ENCODE peak calls at places on chromosomes 3 and 15, in ten cellular contexts. H is cardiac fibroblast; P is T-helper 2 cell; Z is NCI-H2171 treated with DMSO at 0.1 percent for 48 hours; K is A673; X is ascending aorta; V is activated T-cell treated with anti-CD3 and anti-CD28 coated beads, Interleukin-2, amount 50 U/mL, for 72 hours; Y is GM23338; A is fibroblast of lung; D is G401. O is an unnamed sample.

GRCh38 chr3:42117175-42118008 is 26.2 kb downstream of the TRAK1 start:
- DNase-seq in H (peak; percentile 55), P (no peak), Z (no peak), K (peak; percentile 40), X (no peak), V (no peak), Y (peak; percentile 79), A (peak; percentile 84), D (peak; percentile 83), O (peak; percentile 61)

GRCh38 chr3:71395927-71396695 is 187.4 kb downstream of the FOXP1 start:
- DNase-seq in H (peak; percentile 57), P (no peak), Z (no peak), K (no peak), X (no peak), V (no peak), Y (no peak), A (peak; percentile 67), D (no peak), O (no peak)

GRCh38 chr3:10286596-10287295 is 6.0 kb downstream of the GHRL start:
- DNase-seq in H (peak; percentile 54), P (no peak), Z (no peak), K (peak; percentile 86), X (no peak), V (no peak), Y (peak; percentile 56), A (peak; percentile 80), D (peak; percentile 93), O (peak; percentile 50)

GRCh38 chr15:79515628-79516027 is 83.5 kb downstream of the MINAR1 start:
- DNase-seq in H (no peak), P (no peak), Z (no peak), K (no peak), X (no peak), V (no peak), Y (no peak), A (no peak), D (no peak), O (no peak)

GRCh38 chr15:85164841-85165466 is 183.3 kb downstream of the PDE8A start:
- DNase-seq in H (no peak), P (no peak), Z (no peak), K (no peak), X (no peak), V (no peak), Y (peak; percentile 56), A (no peak), D (no peak), O (no peak)

GRCh38 chr3:66011098-66011655 is 27.5 kb downstream of the MAGI1 start:
- DNase-seq in H (no peak), P (no peak), Z (no peak), K (no peak), X (no peak), V (no peak), Y (peak; percentile 49), A (no peak), D (no peak), O (no peak)

GRCh38 chr3:192887701-192888100 is 30.0 kb downstream of the MB21D2 start:
- DNase-seq in H (no peak), P (no peak), Z (no peak), K (no peak), X (no peak), V (no peak), Y (peak; percentile 59), A (peak; percentile 34), D (no peak), O (no peak)

GRCh38 chr3:171390531-171390930 is 69.7 kb downstream of the TNIK start:
- DNase-seq in H (no peak), P (no peak), Z (no peak), K (no peak), X (no peak), V (no peak), Y (no peak), A (no peak), D (no peak), O (no peak)

GRCh38 chr3:48656061-48656840 is 6.4 kb downstream of the CELSR3 start:
- DNase-seq in H (peak; percentile 77), P (peak; percentile 61), Z (no peak), K (peak; percentile 79), X (peak; percentile 62), V (peak; percentile 92), Y (peak; percentile 96), A (peak; percentile 54), D (peak; percentile 46), O (peak; percentile 91)

GRCh38 chr3:118400886-118401285 is 633.8 kb downstream of the IGSF11 start:
- DNase-seq in H (no peak), P (no peak), Z (no peak), K (no peak), X (no peak), V (no peak), Y (no peak), A (no peak), D (no peak), O (no peak)

GRCh38 chr3:128011140-128011539 is 41.1 kb upstream of the SEC61A1 start:
- DNase-seq in H (peak; percentile 26), P (no peak), Z (peak; percentile 84), K (peak; percentile 65), X (no peak), V (peak; percentile 18), Y (peak; percentile 95), A (peak; percentile 29), D (peak; percentile 19), O (peak; percentile 35)

GRCh38 chr15:36907295-36907694 is 193.1 kb downstream of the MEIS2 start:
- DNase-seq in H (no peak), P (no peak), Z (no peak), K (no peak), X (no peak), V (no peak), Y (peak; percentile 60), A (no peak), D (no peak), O (no peak)

GRCh38 chr15:25892126-25892525 is 29.0 kb upstream of the ATP10A start:
- DNase-seq in H (no peak), P (no peak), Z (no peak), K (no peak), X (no peak), V (no peak), Y (no peak), A (peak; percentile 79), D (no peak), O (peak; percentile 41)

GRCh38 chr3:197713477-197713822 is 23.3 kb downstream of the RUBCN start:
- DNase-seq in H (no peak), P (no peak), Z (no peak), K (no peak), X (no peak), V (no peak), Y (no peak), A (no peak), D (no peak), O (no peak)

GRCh38 chr3:89571707-89572106 is 464.3 kb downstream of the EPHA3 start:
- DNase-seq in H (peak; percentile 59), P (no peak), Z (peak; percentile 30), K (no peak), X (no peak), V (no peak), Y (no peak), A (no peak), D (no peak), O (no peak)

GRCh38 chr3:128369881-128370642 is 96.6 kb downstream of the DNAJB8 start:
- DNase-seq in H (no peak), P (no peak), Z (peak; percentile 89), K (no peak), X (no peak), V (no peak), Y (peak; percentile 27), A (no peak), D (no peak), O (no peak)

GRCh38 chr3:143634427-143634826 is 213.8 kb downstream of the SLC9A9 start:
- DNase-seq in H (no peak), P (no peak), Z (no peak), K (no peak), X (no peak), V (no peak), Y (no peak), A (no peak), D (no peak), O (no peak)

GRCh38 chr3:183122257-183122932 is 23.1 kb upstream of the MCCC1 start:
- DNase-seq in H (peak; percentile 79), P (no peak), Z (peak; percentile 68), K (peak; percentile 69), X (no peak), V (no peak), Y (peak; percentile 73), A (peak; percentile 52), D (peak; percentile 69), O (peak; percentile 69)

GRCh38 chr15:40528801-40529200 is 36.0 kb downstream of the CCDC32 start:
- DNase-seq in H (no peak), P (no peak), Z (no peak), K (no peak), X (no peak), V (no peak), Y (no peak), A (no peak), D (no peak), O (no peak)

GRCh38 chr3:10389995-10390394 is 69.1 kb upstream of the SEC13 start:
- DNase-seq in H (no peak), P (no peak), Z (no peak), K (no peak), X (no peak), V (no peak), Y (no peak), A (no peak), D (no peak), O (no peak)

GRCh38 chr3:107430214-107431047 is 53.2 kb downstream of the CCDC54 start:
- DNase-seq in H (peak; percentile 40), P (no peak), Z (peak; percentile 37), K (peak; percentile 21), X (no peak), V (no peak), Y (peak; percentile 18), A (peak; percentile 36), D (no peak), O (no peak)

GRCh38 chr3:26622634-26623408 is at the start of gene LRRC3B:
- DNase-seq in H (no peak), P (no peak), Z (no peak), K (peak; percentile 22), X (no peak), V (no peak), Y (peak; percentile 86), A (no peak), D (peak; percentile 78), O (peak; percentile 11)

GRCh38 chr3:128143496-128143895 is 9.8 kb upstream of the EEFSEC start:
- DNase-seq in H (no peak), P (no peak), Z (no peak), K (no peak), X (no peak), V (no peak), Y (no peak), A (no peak), D (no peak), O (no peak)

GRCh38 chr3:53166781-53167291 is 5.8 kb downstream of the PRKCD start:
- DNase-seq in H (peak; percentile 81), P (no peak), Z (no peak), K (no peak), X (peak; percentile 38), V (no peak), Y (no peak), A (peak; percentile 74), D (peak; percentile 47), O (peak; percentile 95)

GRCh38 chr15:68431792-68432401 is at the start of gene ITGA11:
- DNase-seq in H (peak; percentile 69), P (no peak), Z (peak; percentile 3), K (peak; percentile 17), X (no peak), V (no peak), Y (peak; percentile 90), A (peak; percentile 74), D (peak; percentile 11), O (peak; percentile 93)

GRCh38 chr3:14391033-14391432 is 11.4 kb upstream of the SLC6A6 start:
- DNase-seq in H (peak; percentile 88), P (no peak), Z (no peak), K (peak; percentile 62), X (peak; percentile 38), V (no peak), Y (no peak), A (peak; percentile 78), D (peak; percentile 77), O (peak; percentile 90)

GRCh38 chr15:50344006-50344464 is 11.0 kb downstream of the GABPB1 start:
- DNase-seq in H (no peak), P (no peak), Z (no peak), K (no peak), X (no peak), V (no peak), Y (no peak), A (no peak), D (no peak), O (no peak)

GRCh38 chr15:60912984-60913697 is 316.0 kb downstream of the RORA start:
- DNase-seq in H (peak; percentile 10), P (no peak), Z (no peak), K (no peak), X (no peak), V (peak; percentile 13), Y (no peak), A (no peak), D (no peak), O (no peak)

O was measured in AG20443.